ENCODE peak calls at places on chromosomes 1 and 21, in nine cellular contexts. W is upper lobe of right lung; E is COR-L47; R is mesendoderm; O is mesenteric fat pad; A is stimulated activated CD4-positive, alpha-beta T cell treated with anti-CD3 and anti-CD28 coated beads, Interleukin-1b, Interleukin-23, amount 100 ng/mL, for 24 hours; B is astrocyte; V is AG08396; P is hypothalamus. N is an unnamed sample.

GRCh38 chr1:203091761-203092330 is 6.0 kb upstream of the MYOG start:
- DNase-seq in W (no peak), E (no peak), R (no peak), O (no peak), A (no peak), B (no peak), V (no peak), P (no peak), N (no peak)

GRCh38 chr1:106798991-106799390 is 257.5 kb upstream of the PRMT6 start:
- DNase-seq in W (no peak), E (no peak), R (no peak), O (no peak), A (no peak), B (peak), V (no peak), P (no peak), N (no peak)

GRCh38 chr1:154524881-154525280 is 22.7 kb upstream of the SHE start:
- DNase-seq in W (no peak), E (no peak), R (peak), O (no peak), A (no peak), B (no peak), V (no peak), P (no peak), N (peak)

GRCh38 chr1:232384172-232384571 is 245.8 kb downstream of the SIPA1L2 start:
- DNase-seq in W (no peak), E (no peak), R (peak), O (no peak), A (no peak), B (no peak), V (no peak), P (no peak), N (no peak)

GRCh38 chr1:236301080-236301957 is 19.6 kb upstream of the ERO1B start:
- DNase-seq in W (no peak), E (peak), R (no peak), O (no peak), A (no peak), B (no peak), V (no peak), P (no peak), N (no peak)

GRCh38 chr1:34918609-34919561 is 10.6 kb downstream of the DLGAP3 start:
- DNase-seq in W (no peak), E (peak), R (peak), O (no peak), A (no peak), B (no peak), V (no peak), P (no peak), N (no peak)

GRCh38 chr21:26842976-26843911 is 2.0 kb downstream of the ADAMTS1 start:
- DNase-seq in W (peak), E (peak), R (peak), O (peak), A (no peak), B (peak), V (peak), P (peak), N (peak)

GRCh38 chr21:45455321-45456013 is 50.5 kb downstream of the COL18A1 start:
- DNase-seq in W (no peak), E (peak), R (no peak), O (no peak), A (no peak), B (peak), V (peak), P (no peak), N (peak)

GRCh38 chr1:180156631-180157091 is 2.0 kb downstream of the QSOX1 start:
- DNase-seq in W (no peak), E (no peak), R (no peak), O (no peak), A (no peak), B (peak), V (peak), P (no peak), N (no peak)

GRCh38 chr21:17900281-17900989 is 81.3 kb upstream of the C21orf91 start:
- DNase-seq in W (no peak), E (peak), R (peak), O (no peak), A (no peak), B (no peak), V (no peak), P (no peak), N (no peak)

GRCh38 chr1:183652547-183653467 is at the start of gene APOBEC4:
- DNase-seq in W (no peak), E (peak), R (peak), O (no peak), A (no peak), B (no peak), V (no peak), P (no peak), N (no peak)

GRCh38 chr21:44766818-44767354 is 34.7 kb downstream of the UBE2G2 start:
- DNase-seq in W (peak), E (no peak), R (no peak), O (peak), A (no peak), B (no peak), V (no peak), P (no peak), N (no peak)

GRCh38 chr1:180117764-180118116 is 36.9 kb upstream of the QSOX1 start:
- DNase-seq in W (no peak), E (no peak), R (no peak), O (no peak), A (no peak), B (peak), V (peak), P (no peak), N (no peak)

GRCh38 chr1:47776554-47777156 is 220.5 kb downstream of the TRABD2B start:
- DNase-seq in W (no peak), E (peak), R (no peak), O (no peak), A (no peak), B (no peak), V (no peak), P (no peak), N (no peak)

GRCh38 chr1:243645281-243645680 is 204.8 kb downstream of the AKT3 start:
- DNase-seq in W (no peak), E (no peak), R (no peak), O (no peak), A (no peak), B (no peak), V (no peak), P (no peak), N (no peak)

GRCh38 chr1:230708631-230709580 is 5.0 kb downstream of the AGT start:
- DNase-seq in W (no peak), E (no peak), R (no peak), O (no peak), A (no peak), B (no peak), V (no peak), P (no peak), N (peak)

GRCh38 chr1:9822490-9822889 is 1.3 kb downstream of the CLSTN1 start:
- DNase-seq in W (no peak), E (no peak), R (no peak), O (no peak), A (no peak), B (no peak), V (no peak), P (no peak), N (no peak)

GRCh38 chr1:115456441-115456961 is 118.5 kb upstream of the NGF start:
- DNase-seq in W (no peak), E (peak), R (peak), O (no peak), A (no peak), B (peak), V (no peak), P (no peak), N (no peak)

GRCh38 chr1:47555841-47556616 is 118.2 kb downstream of the FOXD2 start:
- DNase-seq in W (no peak), E (no peak), R (no peak), O (no peak), A (no peak), B (peak), V (no peak), P (no peak), N (no peak)

GRCh38 chr21:15410853-15411252 is 318.9 kb upstream of the USP25 start:
- DNase-seq in W (no peak), E (no peak), R (no peak), O (no peak), A (no peak), B (no peak), V (no peak), P (no peak), N (no peak)

GRCh38 chr1:9721606-9722377 is 70.3 kb downstream of the PIK3CD start:
- DNase-seq in W (no peak), E (no peak), R (peak), O (no peak), A (peak), B (no peak), V (peak), P (no peak), N (no peak)

GRCh38 chr1:180854001-180854400 is 58.7 kb upstream of the KIAA1614 start:
- DNase-seq in W (no peak), E (no peak), R (peak), O (no peak), A (no peak), B (no peak), V (no peak), P (no peak), N (no peak)

GRCh38 chr21:31943586-31943985 is 70.8 kb downstream of the HUNK start:
- DNase-seq in W (no peak), E (no peak), R (peak), O (no peak), A (no peak), B (no peak), V (no peak), P (no peak), N (no peak)

GRCh38 chr21:35825954-35826353 is 234.4 kb downstream of the SETD4 start:
- DNase-seq in W (no peak), E (no peak), R (no peak), O (no peak), A (no peak), B (no peak), V (no peak), P (no peak), N (no peak)

GRCh38 chr1:203089651-203090045 is 3.8 kb upstream of the MYOG start:
- DNase-seq in W (no peak), E (no peak), R (no peak), O (no peak), A (no peak), B (no peak), V (no peak), P (no peak), N (no peak)

GRCh38 chr1:222157612-222158011 is 390.3 kb downstream of the HHIPL2 start:
- DNase-seq in W (no peak), E (no peak), R (no peak), O (no peak), A (no peak), B (no peak), V (no peak), P (no peak), N (no peak)

N was measured in posterior vena cava.